ENCODE peak calls at places on chromosomes 7 and 10, in seven cellular contexts. W is NCI-H2081; C is effector CD4-positive, alpha-beta T cell; D is iPS DF 6.9; F is EL; K is stimulated activated CD4-positive, alpha-beta T cell treated with anti-CD3 and anti-CD28 coated beads, Interleukin-15, amount 100 ng/mL, for 1 hour; M is trophoblast cell. X is an unnamed sample.

GRCh38 chr7:16098585-16099179 is 322.7 kb downstream of the CRPPA start:
- DNase-seq in W (peak; percentile 28), C (no peak), D (no peak), F (peak; percentile 15), K (no peak), M (no peak), X (no peak)

GRCh38 chr7:16060492-16060891 is 360.8 kb downstream of the CRPPA start:
- DNase-seq in W (no peak), C (no peak), D (no peak), F (no peak), K (no peak), M (no peak), X (no peak)

GRCh38 chr10:44008917-44009620 is 360.4 kb upstream of the ZNF32 start:
- DNase-seq in W (no peak), C (no peak), D (no peak), F (no peak), K (no peak), M (no peak), X (no peak)

GRCh38 chr7:141866974-141867373 is 25.7 kb upstream of the PRSS37 start:
- DNase-seq in W (no peak), C (no peak), D (no peak), F (no peak), K (no peak), M (no peak), X (no peak)

GRCh38 chr7:1400351-1400750 is 58.9 kb downstream of the MICALL2 start:
- DNase-seq in W (no peak), C (no peak), D (no peak), F (no peak), K (no peak), M (no peak), X (no peak)

GRCh38 chr7:19248681-19249080 is 103.5 kb upstream of the FERD3L start:
- DNase-seq in W (no peak), C (no peak), D (no peak), F (peak; percentile 65), K (no peak), M (no peak), X (no peak)

GRCh38 chr10:43340619-43341018 is 30.8 kb upstream of the FXYD4 start:
- DNase-seq in W (no peak), C (no peak), D (no peak), F (no peak), K (no peak), M (peak; percentile 92), X (no peak)

GRCh38 chr7:19621740-19622139 is 87.1 kb downstream of the POLR1F start:
- DNase-seq in W (peak; percentile 33), C (no peak), D (no peak), F (peak; percentile 18), K (no peak), M (no peak), X (no peak)

GRCh38 chr10:79346388-79347225 is 662 bp upstream of the PPIF start:
- DNase-seq in W (peak; percentile 42), C (no peak), D (no peak), F (no peak), K (no peak), M (no peak), X (no peak)

GRCh38 chr10:32131388-32131787 is 75.2 kb upstream of the KIF5B start:
- DNase-seq in W (no peak), C (no peak), D (no peak), F (no peak), K (no peak), M (no peak), X (no peak)

GRCh38 chr7:134514663-134515062 is 12.7 kb upstream of the AKR1B10 start:
- DNase-seq in W (peak; percentile 77), C (peak; percentile 19), D (peak; percentile 67), F (peak; percentile 77), K (no peak), M (peak; percentile 27), X (peak; percentile 67)

GRCh38 chr7:94266278-94266677 is 128.4 kb upstream of the COL1A2 start:
- DNase-seq in W (no peak), C (no peak), D (no peak), F (no peak), K (no peak), M (peak; percentile 12), X (peak; percentile 64)

GRCh38 chr7:123929620-123930019 is 4.6 kb downstream of the SPAM1 start:
- DNase-seq in W (no peak), C (no peak), D (no peak), F (no peak), K (no peak), M (peak; percentile 21), X (no peak)

GRCh38 chr10:80202934-80203834 is 2.2 kb downstream of the ANXA11 start:
- DNase-seq in W (peak; percentile 51), C (peak; percentile 55), D (no peak), F (peak; percentile 91), K (peak; percentile 42), M (peak; percentile 95), X (peak; percentile 69)

GRCh38 chr7:88835147-88835728 is 39.7 kb upstream of the TEX47 start:
- DNase-seq in W (peak; percentile 70), C (no peak), D (peak; percentile 33), F (peak; percentile 0), K (no peak), M (no peak), X (peak; percentile 1)

GRCh38 chr7:45585628-45586027 is 11.5 kb downstream of the ADCY1 start:
- DNase-seq in W (no peak), C (no peak), D (no peak), F (no peak), K (no peak), M (no peak), X (no peak)

GRCh38 chr10:132303361-132304115 is 4.2 kb downstream of the STK32C start:
- DNase-seq in W (no peak), C (no peak), D (no peak), F (no peak), K (no peak), M (no peak), X (no peak)

GRCh38 chr7:33195264-33195663 is 65.9 kb downstream of the BBS9 start:
- DNase-seq in W (no peak), C (no peak), D (no peak), F (peak; percentile 81), K (no peak), M (peak; percentile 32), X (peak; percentile 32)

GRCh38 chr7:102203218-102203617 is 83.5 kb upstream of the SH2B2 start:
- DNase-seq in W (no peak), C (no peak), D (no peak), F (no peak), K (no peak), M (no peak), X (no peak)

GRCh38 chr10:43249151-43249961 is 17.5 kb downstream of the RASGEF1A start:
- DNase-seq in W (no peak), C (peak; percentile 0), D (no peak), F (no peak), K (peak; percentile 1), M (no peak), X (no peak)

GRCh38 chr10:6141296-6142151 is 52.7 kb downstream of the RBM17 start:
- DNase-seq in W (no peak), C (no peak), D (no peak), F (peak; percentile 85), K (no peak), M (no peak), X (peak; percentile 72)

GRCh38 chr7:122600630-122601029 is 98.3 kb downstream of the RNF133 start:
- DNase-seq in W (no peak), C (no peak), D (no peak), F (no peak), K (no peak), M (no peak), X (no peak)

GRCh38 chr10:119341236-119342016 is 134.1 kb downstream of the GRK5 start:
- DNase-seq in W (no peak), C (peak; percentile 5), D (no peak), F (peak; percentile 66), K (no peak), M (peak; percentile 30), X (no peak)

GRCh38 chr7:7157177-7157886 is 25.0 kb upstream of the C1GALT1 start:
- DNase-seq in W (no peak), C (peak; percentile 36), D (no peak), F (peak; percentile 88), K (peak; percentile 28), M (no peak), X (peak; percentile 6)

GRCh38 chr7:134766779-134767566 is 12.5 kb upstream of the CALD1 start:
- DNase-seq in W (no peak), C (no peak), D (no peak), F (peak; percentile 39), K (no peak), M (no peak), X (no peak)

GRCh38 chr10:76201962-76202361 is 770.5 kb downstream of the LRMDA start:
- DNase-seq in W (no peak), C (no peak), D (no peak), F (no peak), K (no peak), M (no peak), X (no peak)

GRCh38 chr10:77974396-77975074 is 48.0 kb upstream of the DLG5 start:
- DNase-seq in W (no peak), C (no peak), D (peak; percentile 70), F (peak; percentile 25), K (no peak), M (peak; percentile 65), X (peak; percentile 38)

GRCh38 chr7:39602351-39602750 is 21.0 kb upstream of the RALA start:
- DNase-seq in W (no peak), C (no peak), D (no peak), F (peak; percentile 45), K (no peak), M (no peak), X (no peak)

GRCh38 chr10:68647928-68648327 is 73.1 kb upstream of the CCAR1 start:
- DNase-seq in W (no peak), C (no peak), D (no peak), F (peak; percentile 84), K (no peak), M (no peak), X (peak; percentile 79)